ENCODE peak calls at places on chromosomes 5 and 9, in eight cellular contexts. One of them, this sample, is unnamed.

GRCh38 chr9:91328186-91328585 is 33.5 kb downstream of the AUH start:
- DNase-seq in WTC11: no peak
- DNase-seq in small intestine: no peak
- DNase-seq in CD8-positive, alpha-beta memory T cell: no peak
- DNase-seq in stimulated activated CD8-positive, alpha-beta memory T cell treated with anti-CD3 and anti-CD28 coated beads, Interleukin-4, amount 100 ng/mL, for 48 hours: no peak
- DNase-seq in NCI-H1417: no peak
- DNase-seq in choroid plexus epithelial cell: peak; percentile 27
- DNase-seq in neuronal stem cell: no peak
- DNase-seq in this sample: no peak

GRCh38 chr9:108478431-108478837 is 377.4 kb downstream of the ACTL7B start:
- DNase-seq in small intestine: no peak
- DNase-seq in NCI-H1417: no peak
- DNase-seq in stimulated activated CD8-positive, alpha-beta memory T cell treated with anti-CD3 and anti-CD28 coated beads, Interleukin-4, amount 100 ng/mL, for 48 hours: no peak
- DNase-seq in choroid plexus epithelial cell: peak; percentile 90
- DNase-seq in CD8-positive, alpha-beta memory T cell: no peak
- DNase-seq in neuronal stem cell: no peak
- DNase-seq in WTC11: no peak
- DNase-seq in this sample: no peak

GRCh38 chr5:167030500-167031120 is 1260.8 kb upstream of the WWC1 start:
- DNase-seq in CD8-positive, alpha-beta memory T cell: no peak
- DNase-seq in choroid plexus epithelial cell: no peak
- DNase-seq in small intestine: peak; percentile 17
- DNase-seq in NCI-H1417: no peak
- DNase-seq in stimulated activated CD8-positive, alpha-beta memory T cell treated with anti-CD3 and anti-CD28 coated beads, Interleukin-4, amount 100 ng/mL, for 48 hours: no peak
- DNase-seq in neuronal stem cell: peak; percentile 31
- DNase-seq in WTC11: peak; percentile 82
- DNase-seq in this sample: no peak

GRCh38 chr5:118651002-118651401 is 337.3 kb downstream of the DTWD2 start:
- DNase-seq in WTC11: no peak
- DNase-seq in choroid plexus epithelial cell: no peak
- DNase-seq in small intestine: peak; percentile 15
- DNase-seq in CD8-positive, alpha-beta memory T cell: no peak
- DNase-seq in stimulated activated CD8-positive, alpha-beta memory T cell treated with anti-CD3 and anti-CD28 coated beads, Interleukin-4, amount 100 ng/mL, for 48 hours: no peak
- DNase-seq in NCI-H1417: no peak
- DNase-seq in neuronal stem cell: no peak
- DNase-seq in this sample: no peak

GRCh38 chr9:136282272-136282861 is 21.5 kb downstream of the CCDC187 start:
- DNase-seq in CD8-positive, alpha-beta memory T cell: no peak
- DNase-seq in WTC11: no peak
- DNase-seq in small intestine: peak; percentile 15
- DNase-seq in choroid plexus epithelial cell: no peak
- DNase-seq in neuronal stem cell: no peak
- DNase-seq in stimulated activated CD8-positive, alpha-beta memory T cell treated with anti-CD3 and anti-CD28 coated beads, Interleukin-4, amount 100 ng/mL, for 48 hours: no peak
- DNase-seq in NCI-H1417: peak; percentile 44
- DNase-seq in this sample: no peak

GRCh38 chr9:92669527-92669889 is 423 bp downstream of the IPPK start:
- DNase-seq in neuronal stem cell: no peak
- DNase-seq in small intestine: peak; percentile 29
- DNase-seq in WTC11: peak; percentile 27
- DNase-seq in choroid plexus epithelial cell: peak; percentile 23
- DNase-seq in CD8-positive, alpha-beta memory T cell: no peak
- DNase-seq in NCI-H1417: peak; percentile 63
- DNase-seq in stimulated activated CD8-positive, alpha-beta memory T cell treated with anti-CD3 and anti-CD28 coated beads, Interleukin-4, amount 100 ng/mL, for 48 hours: no peak
- DNase-seq in this sample: no peak

GRCh38 chr9:111597852-111598729 is 1.4 kb downstream of the PTGR1 start:
- DNase-seq in neuronal stem cell: peak; percentile 49
- DNase-seq in CD8-positive, alpha-beta memory T cell: peak; percentile 58
- DNase-seq in NCI-H1417: peak; percentile 70
- DNase-seq in choroid plexus epithelial cell: peak; percentile 84
- DNase-seq in WTC11: peak; percentile 72
- DNase-seq in stimulated activated CD8-positive, alpha-beta memory T cell treated with anti-CD3 and anti-CD28 coated beads, Interleukin-4, amount 100 ng/mL, for 48 hours: peak; percentile 65
- DNase-seq in small intestine: peak; percentile 58
- DNase-seq in this sample: peak; percentile 59

GRCh38 chr5:93954421-93955069 is 213.1 kb upstream of the POU5F2 start:
- DNase-seq in WTC11: no peak
- DNase-seq in stimulated activated CD8-positive, alpha-beta memory T cell treated with anti-CD3 and anti-CD28 coated beads, Interleukin-4, amount 100 ng/mL, for 48 hours: no peak
- DNase-seq in NCI-H1417: no peak
- DNase-seq in neuronal stem cell: no peak
- DNase-seq in small intestine: no peak
- DNase-seq in choroid plexus epithelial cell: no peak
- DNase-seq in CD8-positive, alpha-beta memory T cell: no peak
- DNase-seq in this sample: no peak

GRCh38 chr5:71924325-71924724 is 182.9 kb upstream of the MAP1B start:
- DNase-seq in WTC11: no peak
- DNase-seq in NCI-H1417: no peak
- DNase-seq in stimulated activated CD8-positive, alpha-beta memory T cell treated with anti-CD3 and anti-CD28 coated beads, Interleukin-4, amount 100 ng/mL, for 48 hours: no peak
- DNase-seq in small intestine: no peak
- DNase-seq in neuronal stem cell: no peak
- DNase-seq in CD8-positive, alpha-beta memory T cell: no peak
- DNase-seq in choroid plexus epithelial cell: peak; percentile 54
- DNase-seq in this sample: no peak

GRCh38 chr9:17134843-17135577 is at the start of gene CNTLN:
- DNase-seq in small intestine: peak; percentile 77
- DNase-seq in choroid plexus epithelial cell: peak; percentile 91
- DNase-seq in neuronal stem cell: peak; percentile 83
- DNase-seq in stimulated activated CD8-positive, alpha-beta memory T cell treated with anti-CD3 and anti-CD28 coated beads, Interleukin-4, amount 100 ng/mL, for 48 hours: peak; percentile 86
- DNase-seq in CD8-positive, alpha-beta memory T cell: no peak
- DNase-seq in NCI-H1417: peak; percentile 80
- DNase-seq in WTC11: peak; percentile 98
- DNase-seq in this sample: peak; percentile 91

GRCh38 chr5:125256296-125256695 is 509.9 kb upstream of the ZNF608 start:
- DNase-seq in choroid plexus epithelial cell: no peak
- DNase-seq in WTC11: no peak
- DNase-seq in stimulated activated CD8-positive, alpha-beta memory T cell treated with anti-CD3 and anti-CD28 coated beads, Interleukin-4, amount 100 ng/mL, for 48 hours: no peak
- DNase-seq in CD8-positive, alpha-beta memory T cell: no peak
- DNase-seq in NCI-H1417: no peak
- DNase-seq in neuronal stem cell: no peak
- DNase-seq in small intestine: no peak
- DNase-seq in this sample: no peak